ENCODE peak calls at places on chromosomes 7 and 10, in nine cellular contexts. J, V, A, B, O, I, Q, S and T are unnamed samples.

GRCh38 chr7:130157700-130158099 is 47.5 kb downstream of the TMEM209 start:
- DNase-seq in A (no peak), V (no peak), Q (no peak), B (no peak), O (no peak), J (no peak), S (no peak), I (no peak), T (no peak)

GRCh38 chr10:71771821-71772617 is 1.3 kb downstream of the VSIR start:
- DNase-seq in J (peak), Q (peak), I (no peak), V (peak), O (no peak), S (no peak), B (peak), A (no peak), T (peak)

GRCh38 chr7:101629171-101629570 is at the start of gene MYL10:
- DNase-seq in O (no peak), Q (no peak), V (no peak), A (no peak), I (no peak), J (no peak), B (no peak), S (no peak), T (no peak)

GRCh38 chr10:123068098-123068853 is 59.5 kb downstream of the ACADSB start:
- DNase-seq in O (no peak), B (no peak), S (no peak), I (no peak), Q (no peak), A (no peak), V (no peak), J (no peak), T (no peak)

GRCh38 chr10:118343115-118343514 is 991 bp upstream of the FAM204A start:
- DNase-seq in O (no peak), S (no peak), J (peak), Q (no peak), V (no peak), A (no peak), B (no peak), I (no peak), T (no peak)

GRCh38 chr7:139321071-139321745 is 19.9 kb upstream of the FMC1 start:
- DNase-seq in A (no peak), S (no peak), I (no peak), O (peak), V (no peak), Q (no peak), J (peak), B (no peak), T (peak)

GRCh38 chr7:151058766-151059361 is 525 bp upstream of the SLC4A2 start:
- DNase-seq in B (peak), S (no peak), Q (no peak), J (peak), V (no peak), I (no peak), A (no peak), O (peak), T (peak)

GRCh38 chr10:43348511-43349312 is 22.7 kb upstream of the FXYD4 start:
- DNase-seq in S (peak), A (peak), O (peak), B (peak), V (peak), I (peak), J (peak), Q (peak), T (peak)

GRCh38 chr7:26284995-26285632 is 6.5 kb upstream of the SNX10 start:
- DNase-seq in B (no peak), S (no peak), O (peak), I (no peak), A (no peak), Q (no peak), J (no peak), V (no peak), T (no peak)

GRCh38 chr10:59805043-59805442 is 51.8 kb upstream of the MRLN start:
- DNase-seq in S (no peak), I (no peak), J (no peak), Q (no peak), V (no peak), A (no peak), B (peak), O (peak), T (no peak)

GRCh38 chr7:47361229-47361628 is 220.7 kb downstream of the TNS3 start:
- DNase-seq in B (no peak), O (no peak), J (no peak), V (no peak), A (no peak), Q (no peak), S (no peak), I (no peak), T (no peak)

GRCh38 chr7:5088906-5089305 is 43.2 kb downstream of the RBAK start:
- DNase-seq in S (no peak), V (no peak), A (no peak), I (no peak), B (no peak), J (no peak), O (peak), Q (peak), T (no peak)

GRCh38 chr10:71344916-71345557 is 26.0 kb downstream of the SLC29A3 start:
- DNase-seq in J (no peak), B (no peak), Q (no peak), V (no peak), S (no peak), I (no peak), O (peak), A (no peak), T (no peak)

GRCh38 chr7:27180431-27181175 is 4.4 kb downstream of the HOXA11 start:
- DNase-seq in Q (no peak), B (no peak), I (no peak), S (no peak), J (no peak), O (no peak), V (no peak), A (no peak), T (no peak)

GRCh38 chr7:43513236-43513635 is 69.7 kb upstream of the STK17A start:
- DNase-seq in J (no peak), Q (no peak), B (no peak), O (no peak), V (no peak), I (no peak), S (no peak), A (no peak), T (no peak)

GRCh38 chr10:114350751-114351150 is 53.6 kb downstream of the AFAP1L2 start:
- DNase-seq in Q (no peak), O (peak), V (no peak), J (no peak), B (no peak), A (no peak), S (no peak), I (no peak), T (no peak)

GRCh38 chr10:49362596-49363260 is 33.2 kb downstream of the DRGX start:
- DNase-seq in I (peak), O (no peak), J (no peak), S (no peak), V (no peak), A (no peak), B (no peak), Q (no peak), T (no peak)

GRCh38 chr7:21041666-21042065 is 255.0 kb upstream of the SP8 start:
- DNase-seq in I (no peak), V (no peak), Q (no peak), B (no peak), J (no peak), O (peak), S (no peak), A (no peak), T (no peak)